ENCODE peak calls at places on chromosomes 13 and 19, in nine cellular contexts. H is stimulated activated CD4-positive, alpha-beta T cell treated with anti-CD3 and anti-CD28 coated beads, Interleukin-15, amount 100 ng/mL, for 1 hour; M is CD4-positive, alpha-beta T cell; E is kidney tubule cell; D is M059J; S is substantia nigra; K is EL; I is dermis microvascular lymphatic vessel endothelial cell; J is mesendoderm. N is an unnamed sample.

GRCh38 chr13:79522583-79522982 is 41.6 kb downstream of the NDFIP2 start:
- DNase-seq in J (no peak), I (no peak), S (no peak), K (peak), E (peak), M (no peak), H (no peak), D (peak), N (no peak)

GRCh38 chr13:109730832-109731335 is 55.5 kb downstream of the IRS2 start:
- DNase-seq in S (no peak), M (no peak), E (no peak), D (no peak), K (no peak), H (no peak), J (no peak), I (no peak), N (no peak)

GRCh38 chr19:55109527-55110291 is 7.7 kb downstream of the PPP1R12C start:
- DNase-seq in K (no peak), D (no peak), J (no peak), M (no peak), S (no peak), E (no peak), I (no peak), H (no peak), N (no peak)

GRCh38 chr13:23794267-23795161 is 94.7 kb downstream of the MIPEP start:
- DNase-seq in D (peak), M (no peak), I (peak), E (peak), K (peak), J (no peak), S (no peak), H (no peak), N (no peak)

GRCh38 chr19:42099336-42099925 is 23.5 kb downstream of the ZNF574 start:
- DNase-seq in E (no peak), H (no peak), K (no peak), S (no peak), M (no peak), D (no peak), J (no peak), I (no peak), N (no peak)

GRCh38 chr19:34317311-34317927 is 47.6 kb upstream of the GPI start:
- DNase-seq in S (no peak), J (peak), H (no peak), D (peak), M (peak), I (no peak), K (peak), E (peak), N (peak)

GRCh38 chr13:38960175-38960574 is 30.5 kb downstream of the STOML3 start:
- DNase-seq in H (no peak), S (no peak), I (no peak), K (no peak), E (no peak), M (no peak), J (no peak), D (no peak), N (no peak)

GRCh38 chr19:3131168-3131567 is 4.7 kb upstream of the GNA15 start:
- DNase-seq in M (no peak), J (no peak), I (no peak), S (no peak), H (no peak), D (no peak), E (no peak), K (no peak), N (no peak)

GRCh38 chr13:30551194-30551593 is 66.5 kb upstream of the USPL1 start:
- DNase-seq in H (no peak), S (no peak), D (peak), M (no peak), E (peak), K (peak), I (no peak), J (peak), N (no peak)

GRCh38 chr13:114015608-114016295 is 41.9 kb upstream of the C13orf46 start:
- DNase-seq in K (no peak), J (no peak), S (no peak), D (no peak), E (peak), I (peak), M (no peak), H (no peak), N (no peak)

GRCh38 chr13:20465218-20465879 is 60.3 kb downstream of the CRYL1 start:
- DNase-seq in J (no peak), S (no peak), E (no peak), D (peak), H (no peak), I (no peak), M (no peak), K (no peak), N (no peak)

GRCh38 chr19:8146877-8147575 is 2.4 kb downstream of the FBN3 start:
- DNase-seq in E (no peak), I (no peak), J (no peak), S (no peak), K (no peak), H (no peak), M (no peak), D (no peak), N (no peak)

GRCh38 chr19:47514151-47514868 is 553 bp downstream of the NAPA start:
- DNase-seq in E (no peak), D (no peak), M (no peak), J (no peak), K (no peak), I (no peak), S (no peak), H (peak), N (peak)

GRCh38 chr13:46675016-46675415 is 121.9 kb downstream of the ESD start:
- DNase-seq in H (no peak), E (no peak), M (no peak), J (no peak), I (no peak), K (peak), S (no peak), D (no peak), N (no peak)

GRCh38 chr13:78121459-78122348 is 203.1 kb upstream of the EDNRB start:
- DNase-seq in D (peak), K (peak), E (peak), J (peak), I (peak), H (no peak), M (peak), S (no peak), N (peak)

GRCh38 chr19:16066611-16067104 is 9.6 kb upstream of the TPM4 start:
- DNase-seq in H (no peak), J (no peak), D (peak), M (peak), E (peak), I (peak), K (peak), S (no peak), N (no peak)

N was measured in T-helper 1 cell.